ENCODE peak calls at places on chromosome 3, in four cellular contexts. F is HepG2, P is GM12878, A is H1. V is an unnamed sample.

GRCh38 chr3:131072099-131072559 is 45.5 kb downstream of the NEK11 start:
- DNase-seq in F (no peak), P (no peak), A (no peak), V (no peak)

GRCh38 chr3:28989646-28990089 is 291.2 kb upstream of the RBMS3 start:
- DNase-seq in F (no peak), P (peak; percentile 32), A (no peak), V (no peak)

GRCh38 chr3:170470063-170471006 is 51.7 kb downstream of the CLDN11 start:
- DNase-seq in F (no peak), P (no peak), A (no peak), V (no peak)

GRCh38 chr3:186932281-186933181 is 2.2 kb downstream of the ST6GAL1 start:
- DNase-seq in F (no peak), P (no peak), A (no peak), V (no peak)

GRCh38 chr3:99562138-99562537 is 76.3 kb upstream of the COL8A1 start:
- DNase-seq in F (no peak), P (no peak), A (no peak), V (no peak)

GRCh38 chr3:177134811-177135210 is 62.5 kb downstream of the TBL1XR1 start:
- DNase-seq in F (no peak), P (no peak), A (no peak), V (no peak)

GRCh38 chr3:68504185-68504584 is 428.2 kb downstream of the TAFA4 start:
- DNase-seq in F (no peak), P (no peak), A (no peak), V (no peak)

GRCh38 chr3:169591983-169592644 is 71.4 kb downstream of the MECOM start:
- DNase-seq in F (no peak), P (no peak), A (no peak), V (no peak)

GRCh38 chr3:111956995-111957736 is 21.7 kb upstream of the ABHD10 start:
- DNase-seq in F (no peak), P (no peak), A (peak; percentile 10), V (peak; percentile 54)

GRCh38 chr3:66823532-66823931 is 174.6 kb upstream of the KBTBD8 start:
- DNase-seq in F (no peak), P (no peak), A (no peak), V (no peak)

GRCh38 chr3:66817946-66818557 is 180.1 kb upstream of the KBTBD8 start:
- DNase-seq in F (no peak), P (no peak), A (no peak), V (no peak)

GRCh38 chr3:66822059-66823009 is 175.8 kb upstream of the KBTBD8 start:
- DNase-seq in F (peak; percentile 49), P (peak; percentile 9), A (peak; percentile 78), V (peak; percentile 82)

GRCh38 chr3:66823010-66823399 is 175.1 kb upstream of the KBTBD8 start:
- DNase-seq in F (peak; percentile 31), P (no peak), A (no peak), V (no peak)

DNA sequence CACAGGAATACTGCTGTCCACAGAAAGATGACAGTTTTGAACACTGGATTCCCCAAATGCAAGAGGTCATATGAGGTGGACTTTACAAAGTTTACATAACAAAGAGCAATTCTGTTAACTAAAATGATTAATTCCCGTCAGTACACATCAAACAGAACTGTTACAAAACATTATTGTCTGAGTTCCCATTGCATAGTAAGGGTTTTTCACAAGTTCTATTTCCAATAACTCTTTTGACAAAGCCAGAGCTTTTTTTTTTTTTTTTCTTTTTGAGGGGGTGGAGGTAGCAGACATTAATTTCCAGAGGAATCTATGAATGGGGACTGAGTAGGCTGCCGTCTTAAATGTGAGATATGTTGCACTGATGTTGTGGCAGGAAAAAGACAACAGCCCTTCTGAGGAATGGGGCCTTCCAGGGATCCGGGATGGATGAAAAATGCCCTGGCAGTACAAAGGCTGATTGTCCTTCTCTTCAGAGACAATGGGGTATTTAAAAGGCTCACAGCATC is 178.1 kb upstream of the KBTBD8 start:
- DNase-seq in F (peak; percentile 53), P (no peak), A (no peak), V (no peak)
- TF ChIP-seq SUZ12 in F (no peak), P (no peak), A (no peak), V (no peak)

DNA sequence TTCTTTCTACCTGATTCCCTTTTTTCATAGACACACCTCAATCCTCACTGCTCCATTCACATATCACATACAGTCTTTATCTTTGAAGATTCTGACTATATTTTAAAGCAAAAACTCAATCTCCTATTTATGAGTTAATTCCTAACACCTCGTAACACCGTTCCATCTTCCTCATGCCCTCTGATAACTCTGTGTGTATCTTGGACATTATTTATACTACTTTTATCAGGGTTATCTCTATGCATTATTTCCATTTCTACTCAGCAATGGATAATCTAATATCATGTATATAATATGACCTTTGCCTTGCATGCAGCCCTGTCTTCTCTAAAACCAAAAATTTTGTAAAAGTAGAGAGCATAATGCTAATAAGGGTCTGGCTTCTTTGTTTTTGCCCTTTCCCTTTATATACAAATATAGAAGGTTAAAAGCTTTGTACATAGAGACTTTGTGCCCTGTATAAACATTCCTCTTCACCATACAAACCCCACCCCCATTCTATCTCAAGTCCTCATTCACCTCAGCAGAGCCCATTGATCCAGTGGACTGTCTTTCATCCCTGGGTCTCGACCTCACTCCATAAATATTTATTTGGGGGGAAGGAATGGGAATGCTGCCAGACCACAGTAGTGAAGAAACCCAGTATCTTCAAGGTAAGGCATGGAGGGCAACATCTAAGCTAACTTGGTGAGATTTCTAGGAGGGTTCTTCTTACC is 21.8 kb downstream of the TRIM42 start:
- DNase-seq in F (peak; percentile 98), P (no peak), A (no peak), V (no peak)
- TF ChIP-seq YY1 in F (no peak), P (no peak), A (no peak), V (no peak)

GRCh38 chr3:50587373-50587772 is 18.1 kb downstream of the HEMK1 start:
- DNase-seq in F (no peak), P (no peak), A (no peak), V (no peak)
- H3K4me1 ChIP-seq in F (peaks cover 100% of the 10 kb centered on the region), P (peaks cover 35% of the 10 kb centered on the region), A (no peaks in the 10 kb centered on the region), V (peaks cover 16% of the 10 kb centered on the region)

DNA sequence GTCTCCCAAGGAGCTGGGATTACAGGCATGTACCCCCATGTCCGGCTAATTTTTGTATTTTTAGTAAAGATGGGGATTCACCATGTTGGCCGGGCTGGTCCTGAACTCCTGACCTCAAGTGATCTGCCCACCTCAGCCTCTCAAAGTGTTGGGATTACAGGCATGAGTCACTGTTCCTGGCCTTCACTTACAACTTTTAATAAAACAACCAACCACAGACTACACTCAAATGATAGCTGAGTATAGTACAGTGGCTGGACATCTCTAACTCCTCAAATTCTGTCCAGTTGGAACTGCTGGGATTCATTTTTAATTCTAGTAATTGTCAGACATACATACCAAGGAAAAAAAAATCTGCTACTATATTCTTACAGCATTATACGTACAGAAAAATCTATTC is 71.0 kb downstream of the PBRM1 start:
- DNase-seq in F (no peak), P (no peak), A (no peak), V (no peak)
- TF ChIP-seq SUZ12 in F (no peak), P (no peak), A (no peak), V (no peak)

DNA sequence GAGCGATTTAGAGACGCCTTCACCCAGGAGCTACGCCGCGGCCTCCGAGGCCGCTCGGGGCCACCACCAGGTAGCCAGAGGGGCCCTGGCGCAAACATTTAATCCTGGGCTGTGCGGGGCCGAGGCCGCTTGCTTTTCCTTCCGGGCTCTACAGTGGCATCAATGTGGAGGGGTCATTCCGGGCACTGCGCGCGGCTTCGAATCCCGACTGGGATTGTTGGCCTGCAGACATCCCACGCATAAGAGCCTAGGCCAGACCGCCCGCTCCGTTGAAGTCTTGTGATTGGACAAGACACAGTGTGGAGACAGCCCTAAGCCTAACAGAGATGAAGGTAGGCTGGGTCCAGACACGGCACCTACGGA is 568 bp upstream of the NCBP2 start:
- DNase-seq in F (no peak), P (no peak), A (no peak), V (no peak)
- TF ChIP-seq YY1 in F (no peak), P (no peak), A (no peak), V (no peak)

GRCh38 chr3:294581-294980 is 98.0 kb downstream of the CHL1 start:
- DNase-seq in F (no peak), P (no peak), A (no peak), V (no peak)
- H3K4me1 ChIP-seq in F (no peaks in the 10 kb centered on the region), P (peaks cover 10% of the 10 kb centered on the region), A (no peaks in the 10 kb centered on the region), V (no peaks in the 10 kb centered on the region)

DNA sequence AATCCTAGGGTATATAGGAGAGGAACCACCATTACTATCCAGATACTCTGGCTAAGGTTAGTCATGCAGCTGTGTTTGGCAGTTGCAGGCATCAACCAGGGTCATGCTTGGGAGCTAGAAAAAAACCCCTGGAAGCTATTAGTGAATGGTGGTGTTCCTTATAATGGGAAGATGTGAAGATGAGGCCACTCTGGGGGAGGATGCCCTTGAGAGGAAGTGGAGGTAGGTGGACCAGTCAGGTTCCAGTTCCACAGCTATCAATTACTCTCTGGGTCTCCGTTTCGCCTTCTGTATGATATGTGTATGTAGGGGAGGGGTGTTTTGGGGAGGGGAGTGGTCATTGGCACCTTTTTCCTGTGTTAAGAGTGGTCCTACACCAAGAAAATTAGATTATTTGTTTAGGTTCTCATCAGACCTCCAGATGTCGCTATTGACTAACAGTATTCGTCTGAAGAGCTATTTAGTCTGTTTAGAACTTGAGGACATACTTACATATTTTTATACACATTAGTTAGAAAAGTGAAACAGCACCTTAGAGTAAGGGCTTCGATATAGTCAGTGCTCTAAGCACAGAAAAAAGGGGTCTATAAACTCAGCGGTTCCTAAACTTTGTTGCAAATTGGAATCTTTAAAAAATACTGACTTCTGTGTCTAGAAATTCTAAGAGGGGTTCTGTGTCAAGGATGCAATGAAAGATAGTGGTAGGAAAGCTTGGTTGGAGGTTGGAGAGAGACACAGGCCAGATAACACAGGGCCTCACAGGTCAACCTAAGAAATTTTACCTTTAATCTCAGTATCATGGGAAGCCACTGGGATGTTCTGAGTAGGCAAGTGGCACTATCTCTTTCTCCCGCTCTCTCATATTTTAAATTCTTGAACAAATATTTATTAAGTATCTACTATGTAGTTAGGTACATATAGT is 9.1 kb upstream of the HPS3 start:
- DNase-seq in F (peak; percentile 62), P (peak; percentile 45), A (no peak), V (peak; percentile 51)
- TF ChIP-seq SUZ12 in F (no peak), P (no peak), A (no peak), V (no peak)

GRCh38 chr3:45112939-45113338 is 33.2 kb downstream of the CDCP1 start:
- DNase-seq in F (no peak), P (no peak), A (no peak), V (no peak)

GRCh38 chr3:45110185-45110833 is 35.9 kb downstream of the CDCP1 start:
- DNase-seq in F (peak; percentile 53), P (no peak), A (no peak), V (no peak)

GRCh38 chr3:45109736-45110135 is 36.4 kb downstream of the CDCP1 start:
- DNase-seq in F (no peak), P (no peak), A (no peak), V (no peak)

GRCh38 chr3:45118615-45119062 is 27.5 kb downstream of the CDCP1 start:
- DNase-seq in F (no peak), P (no peak), A (no peak), V (no peak)

GRCh38 chr3:45113625-45114050 is 32.5 kb downstream of the CDCP1 start:
- DNase-seq in F (no peak), P (no peak), A (no peak), V (no peak)
- TF ChIP-seq YY1 in F (no peak), P (no peak), A (no peak), V (no peak)

V was measured in NT2/D1.